ENCODE peak calls at places on chromosome 4, in seven cellular contexts. H is vagina, Z is fibroblast of the aortic adventitia, F is fibroblast of lung, E is dorsolateral prefrontal cortex, S is uterus, Q is neural crest cell. K is an unnamed sample.
A peak's percentile ranks its signal among the peaks of the same experiment; 100 is the strongest.

GRCh38 chr4:78737020-78737419 is 39.1 kb upstream of the BMP2K start:
- DNase-seq in H (no peak), Z (no peak), F (no peak), E (no peak), S (no peak), Q (no peak), K (no peak)

GRCh38 chr4:39637572-39638357 is 900 bp downstream of the SMIM14 start:
- DNase-seq in H (no peak), Z (peak; percentile 70), F (peak; percentile 62), E (peak; percentile 66), S (peak; percentile 44), Q (peak; percentile 25), K (no peak)

GRCh38 chr4:82515705-82516104 is 46.1 kb downstream of the TMEM150C start:
- DNase-seq in H (no peak), Z (peak; percentile 97), F (peak; percentile 45), E (no peak), S (no peak), Q (no peak), K (no peak)

GRCh38 chr4:183635333-183635732 is 23.7 kb downstream of the RWDD4 start:
- DNase-seq in H (no peak), Z (no peak), F (peak; percentile 31), E (peak; percentile 40), S (no peak), Q (no peak), K (no peak)

GRCh38 chr4:3411676-3412075 is 30.1 kb upstream of the HGFAC start:
- DNase-seq in H (no peak), Z (no peak), F (no peak), E (no peak), S (peak; percentile 10), Q (no peak), K (no peak)

GRCh38 chr4:122003335-122003734 is 51.5 kb upstream of the TRPC3 start:
- DNase-seq in H (no peak), Z (peak; percentile 34), F (no peak), E (no peak), S (no peak), Q (peak; percentile 2), K (no peak)

GRCh38 chr4:174282836-174283506 is 496 bp downstream of the FBXO8 start:
- DNase-seq in H (no peak), Z (peak; percentile 95), F (peak; percentile 96), E (peak; percentile 88), S (peak; percentile 71), Q (peak; percentile 52), K (no peak)

GRCh38 chr4:174406416-174406815 is 115.9 kb downstream of the HPGD start:
- DNase-seq in H (no peak), Z (peak; percentile 40), F (no peak), E (no peak), S (no peak), Q (no peak), K (no peak)

GRCh38 chr4:37827802-37828321 is 1.4 kb downstream of the PGM2 start:
- DNase-seq in H (no peak), Z (peak; percentile 13), F (no peak), E (no peak), S (no peak), Q (no peak), K (no peak)

GRCh38 chr4:108010167-108010566 is 20.5 kb downstream of the HADH start:
- DNase-seq in H (no peak), Z (peak; percentile 34), F (peak; percentile 34), E (no peak), S (no peak), Q (no peak), K (no peak)

GRCh38 chr4:89745708-89746107 is 91.3 kb downstream of the SNCA start:
- DNase-seq in H (no peak), Z (no peak), F (no peak), E (no peak), S (no peak), Q (no peak), K (no peak)

GRCh38 chr4:150518559-150518958 is 63.4 kb upstream of the MAB21L2 start:
- DNase-seq in H (no peak), Z (peak; percentile 40), F (peak; percentile 18), E (no peak), S (no peak), Q (no peak), K (no peak)

GRCh38 chr4:153140294-153140693 is 63.9 kb upstream of the TRIM2 start:
- DNase-seq in H (no peak), Z (no peak), F (no peak), E (no peak), S (no peak), Q (no peak), K (no peak)

GRCh38 chr4:52659016-52659721 is at the start of gene USP46:
- DNase-seq in H (peak; percentile 87), Z (peak; percentile 65), F (peak; percentile 71), E (peak; percentile 76), S (peak; percentile 77), Q (peak; percentile 61), K (peak; percentile 78)

GRCh38 chr4:113827285-113827684 is 65.7 kb upstream of the CAMK2D start:
- DNase-seq in H (no peak), Z (peak; percentile 62), F (peak; percentile 39), E (no peak), S (no peak), Q (no peak), K (no peak)

GRCh38 chr4:26741491-26741871 is 119.2 kb upstream of the STIM2 start:
- DNase-seq in H (no peak), Z (peak; percentile 83), F (no peak), E (no peak), S (no peak), Q (no peak), K (no peak)

GRCh38 chr4:112210777-112211176 is 20.8 kb upstream of the AP1AR start:
- DNase-seq in H (no peak), Z (no peak), F (peak; percentile 63), E (no peak), S (no peak), Q (no peak), K (no peak)

GRCh38 chr4:152115794-152116193 is 355.0 kb upstream of the GATB start:
- DNase-seq in H (no peak), Z (no peak), F (no peak), E (no peak), S (no peak), Q (no peak), K (no peak)

GRCh38 chr4:38669233-38669632 is 5.2 kb downstream of the KLF3 start:
- DNase-seq in H (no peak), Z (peak; percentile 42), F (no peak), E (no peak), S (no peak), Q (no peak), K (no peak)

GRCh38 chr4:158193171-158193749 is 17.0 kb upstream of the TMEM144 start:
- DNase-seq in H (no peak), Z (peak; percentile 32), F (peak; percentile 45), E (no peak), S (no peak), Q (no peak), K (no peak)

GRCh38 chr4:44025376-44026020 is 423.1 kb downstream of the KCTD8 start:
- DNase-seq in H (no peak), Z (no peak), F (no peak), E (no peak), S (no peak), Q (no peak), K (no peak)

DNA sequence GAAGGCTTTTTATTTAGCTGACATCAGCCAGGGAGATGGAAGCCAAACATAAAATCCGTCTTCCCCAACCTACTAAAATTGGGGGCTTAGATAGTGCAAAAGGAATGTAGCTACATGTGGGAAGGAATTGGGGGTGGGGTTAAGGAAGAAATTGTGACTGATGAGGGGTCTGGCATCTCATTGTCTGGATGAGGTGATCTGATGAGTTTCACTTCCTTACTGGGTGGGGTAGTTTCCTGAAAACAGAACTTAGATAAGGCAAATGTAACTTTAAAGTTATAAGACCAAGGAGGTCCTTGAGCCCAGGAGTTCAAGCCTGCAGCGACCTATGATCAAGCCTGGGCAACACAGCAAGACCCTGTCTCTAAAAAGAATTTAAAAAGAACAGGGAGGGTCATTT is 105.5 kb upstream of the NEIL3 start:
- DNase-seq in H (no peak), Z (no peak), F (no peak), E (no peak), S (no peak), Q (no peak), K (no peak)
- TF ChIP-seq CTCF in H (no peak), Z (no peak), F (no peak), E (no peak), S (no peak), Q (no peak), K (no peak)

DNA sequence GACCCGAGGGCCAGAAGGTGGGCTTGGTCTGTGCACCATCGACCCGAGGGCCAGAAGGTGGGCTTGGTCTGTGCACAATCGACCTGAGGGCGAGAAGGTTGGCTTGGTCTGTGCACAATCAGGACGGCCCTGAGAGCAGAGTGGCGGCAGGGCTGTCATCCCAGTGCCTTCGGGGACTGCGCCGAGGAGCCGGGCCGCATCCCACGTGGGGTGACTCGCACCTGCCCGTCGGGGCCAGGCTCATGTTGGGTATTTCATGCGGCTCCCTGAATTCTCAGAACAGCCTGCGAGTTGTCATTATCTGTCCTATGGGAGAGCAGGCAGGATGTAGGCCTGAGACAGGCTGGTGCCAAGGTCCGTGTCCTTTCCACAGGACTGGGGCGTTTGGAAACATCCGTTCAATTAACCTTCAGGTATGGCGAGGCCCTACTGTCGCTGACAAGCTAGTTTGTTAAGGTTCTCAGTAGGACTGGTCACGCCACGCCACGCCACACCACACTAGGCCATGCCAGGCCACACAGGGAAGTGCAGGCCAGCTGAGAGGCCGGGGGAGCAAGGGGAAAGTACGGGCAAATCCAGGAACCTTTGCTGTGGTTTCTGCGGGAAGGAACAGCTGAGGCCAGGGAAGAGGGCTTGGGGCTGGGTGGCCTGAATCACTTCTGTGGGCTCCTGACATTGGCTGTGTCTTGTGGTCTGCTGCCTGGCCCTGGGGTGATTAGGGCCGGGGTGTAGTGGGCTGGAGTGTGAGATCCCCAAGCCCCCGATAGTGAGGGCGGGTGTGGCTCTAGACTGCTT is 182.9 kb downstream of the AFAP1 start:
- DNase-seq in H (no peak), Z (no peak), F (no peak), E (no peak), S (no peak), Q (no peak), K (no peak)
- TF ChIP-seq CTCF in H (no peak), Z (no peak), F (no peak), E (no peak), S (no peak), Q (no peak), K (no peak)

DNA sequence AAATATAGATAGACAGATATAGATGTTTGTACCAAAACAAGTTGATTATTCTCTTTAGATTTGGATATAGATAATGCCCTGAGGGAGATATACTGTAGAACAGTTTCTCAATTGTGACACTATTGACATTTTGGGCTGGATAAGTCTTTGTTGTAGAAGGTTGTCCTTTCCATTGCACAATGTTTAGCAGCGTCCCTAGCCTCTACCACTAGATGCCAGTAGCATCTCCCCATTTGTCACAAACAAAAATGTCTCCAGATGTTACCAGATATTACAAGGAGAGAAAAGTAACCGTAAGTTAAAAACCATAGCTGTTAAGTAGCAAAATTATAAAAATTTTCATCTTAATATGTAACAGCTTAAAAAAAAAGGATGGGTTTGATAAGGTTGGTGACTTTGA is 2595.3 kb downstream of the ARAP2 start:
- DNase-seq in H (no peak), Z (peak; percentile 57), F (peak; percentile 58), E (no peak), S (no peak), Q (no peak), K (no peak)
- TF ChIP-seq CTCF in H (no peak), Z (peak; percentile 74), F (peak; percentile 69), E (no peak), S (no peak), Q (peak; percentile 57), K (peak; percentile 59)

GRCh38 chr4:88177981-88178632 is 19.7 kb upstream of the ABCG2 start:
- DNase-seq in H (no peak), Z (peak; percentile 71), F (peak; percentile 71), E (no peak), S (no peak), Q (no peak), K (no peak)

GRCh38 chr4:88178633-88179231 is 20.3 kb upstream of the ABCG2 start:
- DNase-seq in H (no peak), Z (no peak), F (no peak), E (no peak), S (no peak), Q (no peak), K (no peak)

GRCh38 chr4:88179261-88179660 is 20.8 kb upstream of the ABCG2 start:
- DNase-seq in H (no peak), Z (no peak), F (no peak), E (no peak), S (no peak), Q (no peak), K (no peak)
- TF ChIP-seq CTCF in H (no peak), Z (no peak), F (no peak), E (no peak), S (no peak), Q (no peak), K (no peak)

K was measured in type B pancreatic cell.